ENCODE peak calls at places on chromosomes 16 and 17, in nine cellular contexts. A is A549, B is bronchial epithelial cell, Q is endothelial cell, Z is Peyer's patch, R is uterus, C is GM06990, I is GM20000, K is transverse colon. H is an unnamed sample.

GRCh38 chr17:77049440-77049839 is 91.3 kb upstream of the SEC14L1 start:
- DNase-seq in A (no peak), B (peak), Q (no peak), Z (no peak), R (no peak), C (no peak), I (no peak), K (no peak), H (no peak)

GRCh38 chr16:14302031-14302398 is 230.9 kb downstream of the MRTFB start:
- DNase-seq in A (peak), B (peak), Q (peak), Z (peak), R (peak), C (peak), I (peak), K (peak), H (peak)

GRCh38 chr16:22161999-22162657 is at the start of gene SDR42E2:
- DNase-seq in A (peak), B (no peak), Q (peak), Z (peak), R (no peak), C (no peak), I (peak), K (peak), H (no peak)

GRCh38 chr17:33689725-33690124 is 396.6 kb upstream of the ASIC2 start:
- DNase-seq in A (no peak), B (no peak), Q (no peak), Z (no peak), R (no peak), C (no peak), I (no peak), K (no peak), H (no peak)

GRCh38 chr17:16935241-16935663 is 36.7 kb downstream of the TNFRSF13B start:
- DNase-seq in A (no peak), B (peak), Q (no peak), Z (no peak), R (no peak), C (no peak), I (no peak), K (peak), H (no peak)

GRCh38 chr16:65410801-65411200 is 288.9 kb upstream of the CDH11 start:
- DNase-seq in A (no peak), B (peak), Q (no peak), Z (no peak), R (no peak), C (no peak), I (no peak), K (no peak), H (no peak)

GRCh38 chr16:3038256-3038655 is 1.5 kb upstream of the BICDL2 start:
- DNase-seq in A (no peak), B (peak), Q (no peak), Z (no peak), R (no peak), C (no peak), I (no peak), K (peak), H (no peak)

GRCh38 chr16:4309833-4310266 is 6.0 kb upstream of the GLIS2 start:
- DNase-seq in A (peak), B (peak), Q (peak), Z (peak), R (no peak), C (peak), I (peak), K (peak), H (peak)

GRCh38 chr17:34171245-34171818 is 83.8 kb upstream of the CCL2 start:
- DNase-seq in A (peak), B (peak), Q (peak), Z (no peak), R (peak), C (no peak), I (peak), K (peak), H (peak)

GRCh38 chr17:57288034-57288752 is 31.9 kb downstream of the MSI2 start:
- DNase-seq in A (no peak), B (no peak), Q (no peak), Z (no peak), R (peak), C (no peak), I (no peak), K (no peak), H (no peak)

GRCh38 chr17:80030730-80031410 is 4.8 kb downstream of the TBC1D16 start:
- DNase-seq in A (no peak), B (peak), Q (no peak), Z (peak), R (no peak), C (no peak), I (no peak), K (peak), H (no peak)

GRCh38 chr16:67628216-67628615 is 16.7 kb upstream of the CARMIL2 start:
- DNase-seq in A (no peak), B (no peak), Q (no peak), Z (no peak), R (no peak), C (no peak), I (no peak), K (no peak), H (no peak)

GRCh38 chr17:72587156-72587555 is 466.3 kb downstream of the SOX9 start:
- DNase-seq in A (no peak), B (peak), Q (no peak), Z (no peak), R (no peak), C (no peak), I (no peak), K (no peak), H (no peak)

GRCh38 chr16:58492735-58493134 is 7.2 kb upstream of the NDRG4 start:
- DNase-seq in A (no peak), B (no peak), Q (no peak), Z (no peak), R (no peak), C (no peak), I (no peak), K (no peak), H (no peak)

DNA sequence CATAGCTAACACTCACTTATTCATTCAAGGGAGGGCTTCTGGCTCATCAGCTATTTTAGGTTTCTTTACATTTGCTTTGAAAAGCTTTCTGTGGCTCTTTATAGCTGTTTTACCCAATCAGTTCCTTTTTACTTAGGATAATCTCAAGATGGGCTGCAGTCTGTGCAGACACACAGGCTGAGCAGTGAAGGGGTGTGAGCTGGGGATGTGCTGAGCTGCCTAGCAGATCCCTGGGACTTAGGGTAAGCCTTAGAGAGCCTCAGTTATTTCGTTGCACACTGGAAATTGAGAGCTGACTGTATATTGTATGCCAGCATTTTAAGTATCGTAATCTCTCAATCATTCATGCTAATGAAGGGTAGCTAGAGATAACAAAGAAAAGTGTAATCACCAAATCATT is 30.2 kb upstream of the NOL11 start:
- DNase-seq in A (no peak), B (no peak), Q (no peak), Z (no peak), R (no peak), C (no peak), I (no peak), K (no peak), H (no peak)
- TF ChIP-seq CTCF in A (no peak), B (no peak), Q (no peak), Z (no peak), R (no peak), C (no peak), I (no peak), K (no peak), H (no peak)

DNA sequence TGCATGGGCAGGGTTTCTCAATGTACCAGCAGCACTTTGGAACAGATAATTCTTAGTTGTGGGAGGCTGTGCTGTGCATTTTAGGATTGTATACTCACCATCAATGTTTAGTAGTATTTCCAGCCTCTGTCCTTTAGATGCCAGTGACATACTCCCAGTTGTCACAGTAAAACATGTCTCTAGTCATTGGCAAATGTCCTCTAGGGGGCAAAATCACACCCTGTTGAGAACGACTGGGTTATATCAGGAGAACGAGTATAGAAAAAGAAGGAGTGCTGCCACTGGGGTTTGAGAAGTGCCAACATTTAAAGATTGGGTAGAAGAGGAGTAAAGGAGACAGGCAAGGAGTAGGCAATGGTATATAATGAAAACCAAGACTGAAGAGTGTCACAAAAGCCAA is 37.9 kb upstream of the SMIM36 start:
- DNase-seq in A (no peak), B (peak), Q (no peak), Z (no peak), R (no peak), C (no peak), I (peak), K (no peak), H (no peak)
- TF ChIP-seq CTCF in A (peak), B (no peak), Q (peak), Z (no peak), R (no peak), C (peak), I (no peak), K (no peak), H (peak)

DNA sequence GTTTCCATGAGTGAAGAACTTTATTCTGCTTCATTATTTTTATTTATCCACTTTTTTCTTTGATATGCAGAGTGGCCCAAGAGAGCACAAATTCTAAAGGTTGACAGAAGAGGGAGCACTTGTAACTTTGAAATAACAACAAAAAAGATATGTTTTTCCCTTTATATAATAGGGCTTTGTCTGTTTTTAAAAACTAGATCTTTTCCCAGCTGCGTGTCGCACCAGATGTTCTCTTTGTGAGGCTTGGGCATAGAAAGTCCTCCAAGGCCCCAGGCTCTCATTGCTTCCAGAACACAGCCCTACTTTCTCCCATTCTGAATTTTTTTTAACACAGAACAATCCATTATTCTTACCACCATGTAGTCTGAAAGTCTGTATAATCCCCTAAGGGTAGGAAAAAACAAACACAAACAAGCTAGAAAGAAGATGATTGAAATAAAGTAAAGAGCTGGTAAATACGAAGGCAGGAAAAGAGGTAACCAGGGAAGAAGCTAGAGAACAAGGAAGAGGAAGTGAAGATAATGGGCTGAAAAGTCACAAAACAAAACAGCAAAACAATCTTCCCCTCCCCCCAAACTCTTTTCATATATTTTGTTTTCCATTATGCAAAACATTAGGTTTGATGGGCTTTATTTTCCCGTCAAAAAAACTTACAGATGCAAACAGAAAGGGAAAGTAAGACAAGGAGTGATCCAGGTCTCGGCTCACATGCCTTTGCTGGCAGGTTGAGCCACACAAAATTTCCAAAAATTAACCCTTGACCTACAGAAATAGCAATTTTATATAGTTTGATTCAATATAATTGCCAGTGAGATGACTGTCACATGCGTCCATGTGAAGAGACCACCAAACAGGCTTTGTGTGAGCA is 160.3 kb downstream of the ABCA8 start:
- DNase-seq in A (no peak), B (peak), Q (no peak), Z (no peak), R (no peak), C (peak), I (peak), K (no peak), H (peak)
- TF ChIP-seq CTCF in A (peak), B (peak), Q (no peak), Z (no peak), R (peak), C (peak), I (peak), K (no peak), H (peak)

GRCh38 chr16:85631230-85631629 is 18.1 kb downstream of the GSE1 start:
- DNase-seq in A (no peak), B (no peak), Q (no peak), Z (no peak), R (no peak), C (no peak), I (no peak), K (no peak), H (no peak)

GRCh38 chr16:85633438-85633743 is 20.3 kb downstream of the GSE1 start:
- DNase-seq in A (no peak), B (no peak), Q (no peak), Z (no peak), R (no peak), C (no peak), I (no peak), K (no peak), H (no peak)

GRCh38 chr16:85632709-85633437 is 19.8 kb downstream of the GSE1 start:
- DNase-seq in A (no peak), B (no peak), Q (no peak), Z (no peak), R (no peak), C (no peak), I (no peak), K (no peak), H (no peak)

GRCh38 chr16:85633888-85634287 is 20.8 kb downstream of the GSE1 start:
- DNase-seq in A (no peak), B (no peak), Q (no peak), Z (no peak), R (no peak), C (no peak), I (no peak), K (no peak), H (no peak)

DNA sequence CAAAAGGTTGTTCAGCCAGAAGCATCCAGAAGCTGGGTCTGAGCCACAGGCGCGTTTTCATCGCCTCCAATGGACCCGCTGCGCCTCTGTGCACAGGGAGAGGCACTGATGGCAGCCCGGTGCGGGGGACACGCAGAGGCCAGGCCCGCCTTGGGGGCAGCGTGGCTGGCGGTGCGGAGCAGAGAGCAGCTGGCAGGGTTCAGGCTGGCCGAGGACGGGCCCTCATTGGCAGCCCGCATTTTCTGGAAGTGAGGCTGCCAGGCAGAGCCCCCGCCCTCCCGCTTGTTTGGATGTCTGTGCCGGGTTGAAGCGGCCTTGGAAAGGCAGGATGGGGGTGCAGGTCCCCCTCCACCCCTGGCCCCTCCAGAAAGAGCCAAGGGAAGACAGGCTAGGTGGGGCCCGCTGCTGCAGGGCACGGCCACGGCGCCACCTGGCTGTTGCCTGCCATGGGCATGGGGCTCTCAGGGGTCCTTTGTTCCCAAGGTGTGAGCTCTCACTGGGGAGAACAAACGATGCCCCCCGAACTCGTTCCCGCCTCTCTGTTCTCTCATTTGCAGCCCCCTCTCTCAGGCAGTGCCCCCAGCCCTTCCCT is 18.8 kb downstream of the GSE1 start:
- DNase-seq in A (no peak), B (no peak), Q (no peak), Z (no peak), R (no peak), C (no peak), I (no peak), K (no peak), H (no peak)
- TF ChIP-seq CTCF in A (peak), B (peak), Q (no peak), Z (no peak), R (no peak), C (peak), I (no peak), K (no peak), H (peak)

DNA sequence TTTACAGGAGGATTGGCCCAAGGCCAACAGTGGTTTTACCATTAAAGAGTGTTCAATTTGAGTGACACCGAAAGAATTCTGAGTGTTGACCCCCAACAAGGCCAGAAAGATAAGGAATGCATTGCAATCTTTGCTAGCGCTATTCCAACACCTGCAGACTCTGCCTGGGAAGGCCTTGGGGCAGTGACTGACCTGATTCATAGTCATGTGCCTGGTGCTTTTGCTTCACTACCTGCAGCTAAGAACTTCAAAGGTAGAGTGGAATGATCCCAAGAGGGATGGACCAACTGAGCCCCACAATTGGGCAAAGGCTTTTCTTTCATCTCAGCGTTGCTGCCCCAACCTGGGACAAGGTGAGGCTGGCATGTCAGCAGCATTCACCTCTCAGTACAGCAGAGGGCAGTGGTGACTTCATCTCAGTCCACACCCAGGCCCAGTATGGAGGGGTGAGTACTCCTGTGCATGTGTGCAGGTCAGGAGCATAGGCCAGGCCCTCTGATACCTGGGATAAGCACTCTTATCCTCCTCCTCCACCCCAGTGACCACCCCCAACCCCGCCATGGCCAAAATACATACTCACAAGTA is 149.6 kb upstream of the GNAO1 start:
- DNase-seq in A (peak), B (peak), Q (peak), Z (no peak), R (no peak), C (peak), I (peak), K (peak), H (no peak)
- TF ChIP-seq CTCF in A (no peak), B (peak), Q (no peak), Z (no peak), R (peak), C (peak), I (peak), K (peak), H (peak)

GRCh38 chr16:66480265-66481080 is 53.4 kb downstream of the BEAN1 start:
- DNase-seq in A (no peak), B (peak), Q (no peak), Z (no peak), R (peak), C (no peak), I (no peak), K (no peak), H (no peak)

GRCh38 chr16:66483689-66484452 is 56.8 kb downstream of the BEAN1 start:
- DNase-seq in A (peak), B (peak), Q (peak), Z (peak), R (peak), C (peak), I (peak), K (peak), H (peak)

GRCh38 chr16:66481081-66481942 is 54.2 kb downstream of the BEAN1 start:
- DNase-seq in A (no peak), B (no peak), Q (no peak), Z (no peak), R (no peak), C (no peak), I (no peak), K (no peak), H (no peak)

GRCh38 chr16:66479661-66480264 is 52.7 kb downstream of the BEAN1 start:
- DNase-seq in A (no peak), B (no peak), Q (no peak), Z (no peak), R (peak), C (no peak), I (no peak), K (no peak), H (no peak)

GRCh38 chr16:66481943-66482390 is 54.9 kb downstream of the BEAN1 start:
- DNase-seq in A (no peak), B (no peak), Q (no peak), Z (peak), R (no peak), C (no peak), I (no peak), K (no peak), H (no peak)
- TF ChIP-seq CTCF in A (no peak), B (no peak), Q (no peak), Z (no peak), R (no peak), C (no peak), I (no peak), K (no peak), H (peak)

GRCh38 chr16:30837904-30838303 is 50.9 kb upstream of the ZNF629 start:
- DNase-seq in A (no peak), B (no peak), Q (no peak), Z (no peak), R (no peak), C (no peak), I (no peak), K (no peak), H (peak)

GRCh38 chr16:30842971-30843370 is 50.9 kb downstream of the BCL7C start:
- DNase-seq in A (no peak), B (no peak), Q (no peak), Z (no peak), R (no peak), C (no peak), I (no peak), K (no peak), H (no peak)

GRCh38 chr16:30841332-30841731 is 52.5 kb downstream of the BCL7C start:
- DNase-seq in A (no peak), B (no peak), Q (no peak), Z (no peak), R (no peak), C (no peak), I (no peak), K (no peak), H (no peak)

GRCh38 chr16:30839523-30840227 is 52.7 kb upstream of the ZNF629 start:
- DNase-seq in A (no peak), B (no peak), Q (no peak), Z (peak), R (no peak), C (no peak), I (no peak), K (peak), H (no peak)

DNA sequence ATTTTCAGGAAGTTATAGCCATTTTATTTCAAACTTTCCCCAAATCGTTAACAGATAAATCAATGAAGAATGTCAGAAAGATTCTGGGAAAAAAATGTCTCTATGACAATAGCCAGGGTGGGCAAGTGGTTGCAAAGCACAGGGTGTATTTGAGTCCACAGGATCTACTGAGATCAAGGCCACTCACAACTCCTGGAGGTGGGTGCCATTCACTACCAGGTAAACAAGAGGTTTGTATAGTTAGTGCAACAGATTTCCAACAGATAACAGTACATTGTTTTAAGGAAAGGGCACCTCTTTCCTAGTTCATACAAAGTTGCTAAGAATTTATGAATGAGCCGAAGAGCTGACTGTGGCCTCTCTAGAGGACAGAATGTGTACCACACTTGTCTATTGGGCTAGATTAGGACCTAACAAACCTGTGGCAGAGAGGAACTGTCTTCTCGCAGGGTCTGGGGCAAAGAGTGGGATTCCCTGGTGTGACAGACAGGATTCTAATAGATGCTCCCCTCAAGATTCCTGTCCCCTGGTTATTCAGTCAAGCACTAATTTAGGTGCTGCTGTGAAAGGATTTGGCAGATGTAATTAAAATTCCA is 52.0 kb upstream of the ZNF629 start:
- DNase-seq in A (no peak), B (no peak), Q (no peak), Z (no peak), R (no peak), C (no peak), I (no peak), K (no peak), H (no peak)
- TF ChIP-seq CTCF in A (no peak), B (no peak), Q (no peak), Z (no peak), R (no peak), C (no peak), I (no peak), K (no peak), H (peak)